ENCODE peak calls at places on chromosomes 13 and 19, in four cellular contexts. One of them, this sample, is unnamed.

GRCh38 chr19:44808463-44809371 is at the start of gene BCAM:
- DNase-seq in A549: peak; percentile 93
- DNase-seq in HepG2: peak; percentile 65
- DNase-seq in endothelial cell of umbilical vein: peak; percentile 49
- DNase-seq in this sample: no peak

GRCh38 chr13:111531505-111531904 is 211.1 kb downstream of the TEX29 start:
- DNase-seq in A549: no peak
- DNase-seq in HepG2: no peak
- DNase-seq in endothelial cell of umbilical vein: no peak
- DNase-seq in this sample: peak; percentile 52

GRCh38 chr19:42010245-42011126 is 16.5 kb upstream of the ATP1A3 start:
- DNase-seq in A549: no peak
- DNase-seq in HepG2: no peak
- DNase-seq in endothelial cell of umbilical vein: no peak
- DNase-seq in this sample: no peak

GRCh38 chr13:111598751-111599150 is 278.3 kb downstream of the TEX29 start:
- DNase-seq in A549: no peak
- DNase-seq in HepG2: no peak
- DNase-seq in endothelial cell of umbilical vein: no peak
- DNase-seq in this sample: no peak

GRCh38 chr19:56639217-56639616 is 3.7 kb upstream of the SMIM17 start:
- DNase-seq in A549: no peak
- DNase-seq in HepG2: no peak
- DNase-seq in endothelial cell of umbilical vein: no peak
- DNase-seq in this sample: peak; percentile 48

GRCh38 chr13:37869756-37870488 is at the start of gene TRPC4:
- DNase-seq in A549: peak; percentile 1
- DNase-seq in HepG2: peak; percentile 12
- DNase-seq in endothelial cell of umbilical vein: peak; percentile 22
- DNase-seq in this sample: peak; percentile 5

GRCh38 chr19:19110410-19111137 is 27.7 kb downstream of the TMEM161A start:
- DNase-seq in A549: no peak
- DNase-seq in HepG2: no peak
- DNase-seq in endothelial cell of umbilical vein: peak; percentile 31
- DNase-seq in this sample: no peak

GRCh38 chr19:34259367-34259865 is 5.1 kb downstream of the GARRE1 start:
- DNase-seq in A549: no peak
- DNase-seq in HepG2: no peak
- DNase-seq in endothelial cell of umbilical vein: no peak
- DNase-seq in this sample: no peak

GRCh38 chr19:29380581-29380980 is 145.2 kb upstream of the VSTM2B start:
- DNase-seq in A549: no peak
- DNase-seq in HepG2: no peak
- DNase-seq in endothelial cell of umbilical vein: no peak
- DNase-seq in this sample: no peak

GRCh38 chr13:98275711-98276171 is 98.7 kb upstream of the RNF113B start:
- DNase-seq in A549: no peak
- DNase-seq in HepG2: no peak
- DNase-seq in endothelial cell of umbilical vein: no peak
- DNase-seq in this sample: no peak

GRCh38 chr13:110415669-110416068 is 108.6 kb downstream of the COL4A2 start:
- DNase-seq in A549: peak; percentile 47
- DNase-seq in HepG2: peak; percentile 17
- DNase-seq in endothelial cell of umbilical vein: no peak
- DNase-seq in this sample: no peak

GRCh38 chr19:17969096-17969792 is 2.3 kb downstream of the KCNN1 start:
- DNase-seq in A549: no peak
- DNase-seq in HepG2: no peak
- DNase-seq in endothelial cell of umbilical vein: no peak
- DNase-seq in this sample: no peak

GRCh38 chr19:3275068-3275582 is 50.7 kb downstream of the CELF5 start:
- DNase-seq in A549: peak; percentile 76
- DNase-seq in HepG2: peak; percentile 65
- DNase-seq in endothelial cell of umbilical vein: no peak
- DNase-seq in this sample: peak; percentile 27

GRCh38 chr19:41023193-41023592 is 32.1 kb downstream of the CYP2B6 start:
- DNase-seq in A549: no peak
- DNase-seq in HepG2: no peak
- DNase-seq in endothelial cell of umbilical vein: no peak
- DNase-seq in this sample: no peak

GRCh38 chr13:91078093-91078679 is 269.3 kb upstream of the MIR17HG start:
- DNase-seq in A549: peak; percentile 1
- DNase-seq in HepG2: no peak
- DNase-seq in endothelial cell of umbilical vein: peak; percentile 5
- DNase-seq in this sample: peak; percentile 9

GRCh38 chr13:22665531-22665930 is 515.2 kb upstream of the SGCG start:
- DNase-seq in A549: no peak
- DNase-seq in HepG2: no peak
- DNase-seq in endothelial cell of umbilical vein: no peak
- DNase-seq in this sample: no peak

GRCh38 chr13:85665286-85665685 is 133.9 kb downstream of the SLITRK6 start:
- DNase-seq in A549: no peak
- DNase-seq in HepG2: no peak
- DNase-seq in endothelial cell of umbilical vein: no peak
- DNase-seq in this sample: peak; percentile 14

GRCh38 chr13:99379856-99380255 is 72.7 kb upstream of the GPR183 start:
- DNase-seq in A549: no peak
- DNase-seq in HepG2: no peak
- DNase-seq in endothelial cell of umbilical vein: no peak
- DNase-seq in this sample: no peak

GRCh38 chr19:36605101-36605838 is at the start of gene ZNF382:
- DNase-seq in A549: no peak
- DNase-seq in HepG2: peak; percentile 63
- DNase-seq in endothelial cell of umbilical vein: peak; percentile 60
- DNase-seq in this sample: peak; percentile 76

GRCh38 chr13:95360464-95361097 is 59.3 kb upstream of the ABCC4 start:
- DNase-seq in A549: no peak
- DNase-seq in HepG2: no peak
- DNase-seq in endothelial cell of umbilical vein: no peak
- DNase-seq in this sample: no peak

GRCh38 chr13:86038490-86038889 is 239.3 kb upstream of the SLITRK6 start:
- DNase-seq in A549: no peak
- DNase-seq in HepG2: no peak
- DNase-seq in endothelial cell of umbilical vein: no peak
- DNase-seq in this sample: no peak

GRCh38 chr19:18349524-18350128 is 9.2 kb downstream of the PGPEP1 start:
- DNase-seq in A549: peak; percentile 69
- DNase-seq in HepG2: peak; percentile 40
- DNase-seq in endothelial cell of umbilical vein: peak; percentile 67
- DNase-seq in this sample: peak; percentile 56

GRCh38 chr19:38952395-38953165 is 21.8 kb downstream of the MRPS12 start:
- DNase-seq in A549: peak; percentile 81
- DNase-seq in HepG2: peak; percentile 51
- DNase-seq in endothelial cell of umbilical vein: no peak
- DNase-seq in this sample: peak; percentile 64

GRCh38 chr19:53982056-53982455 is 9.4 kb upstream of the CACNG6 start:
- DNase-seq in A549: no peak
- DNase-seq in HepG2: no peak
- DNase-seq in endothelial cell of umbilical vein: peak; percentile 41
- DNase-seq in this sample: no peak

GRCh38 chr19:53980553-53981407 is 10.7 kb upstream of the CACNG6 start:
- DNase-seq in A549: peak; percentile 96
- DNase-seq in HepG2: peak; percentile 6
- DNase-seq in endothelial cell of umbilical vein: peak; percentile 83
- DNase-seq in this sample: no peak

GRCh38 chr19:53982611-53983010 is 8.8 kb upstream of the CACNG6 start:
- DNase-seq in A549: peak; percentile 64
- DNase-seq in HepG2: no peak
- DNase-seq in endothelial cell of umbilical vein: peak; percentile 25
- DNase-seq in this sample: no peak

GRCh38 chr19:53983457-53984289 is 7.8 kb upstream of the CACNG6 start:
- DNase-seq in A549: no peak
- DNase-seq in HepG2: no peak
- DNase-seq in endothelial cell of umbilical vein: no peak
- DNase-seq in this sample: no peak

DNA sequence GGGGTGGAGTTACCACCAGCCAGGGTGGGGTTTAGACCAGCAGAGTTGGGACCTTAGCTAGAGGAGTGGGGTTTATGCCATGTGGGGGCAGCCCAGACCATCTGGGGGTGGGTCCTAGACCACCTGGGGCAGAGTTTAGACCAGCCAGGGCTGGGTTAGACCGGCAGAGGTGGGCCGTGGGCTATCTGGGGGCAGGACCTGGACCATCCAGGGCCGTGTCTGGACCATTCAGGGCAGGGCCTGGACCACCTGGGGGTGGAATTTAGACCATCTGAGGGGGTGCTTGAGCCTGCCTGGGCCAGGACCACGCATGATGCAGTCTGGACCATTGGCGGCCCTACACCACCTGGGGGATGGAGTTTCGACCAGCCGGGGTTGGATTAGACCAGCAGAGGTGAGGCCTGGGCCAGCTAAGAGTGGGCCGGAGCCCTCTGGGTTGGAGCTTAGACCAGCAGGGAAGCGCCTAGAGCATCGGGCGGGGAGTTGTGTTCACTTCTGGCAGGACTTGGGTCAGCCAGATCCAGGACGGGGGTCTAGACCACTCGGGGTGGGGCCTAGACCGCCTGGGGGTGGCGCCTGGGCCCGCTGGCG is 9.9 kb upstream of the CACNG6 start:
- DNase-seq in A549: no peak
- DNase-seq in HepG2: no peak
- DNase-seq in endothelial cell of umbilical vein: no peak
- DNase-seq in this sample: no peak
- H3K4me3 ChIP-seq in A549: peak overlapping the region; percentile 69
- H3K4me3 ChIP-seq in HepG2: no peak overlapping the region
- H3K4me3 ChIP-seq in endothelial cell of umbilical vein: peak overlapping the region; percentile 43
- H3K4me3 ChIP-seq in this sample: no peak overlapping the region

GRCh38 chr19:51439021-51439465 is 19.2 kb downstream of the SIGLEC8 start:
- DNase-seq in A549: no peak
- DNase-seq in HepG2: peak; percentile 14
- DNase-seq in endothelial cell of umbilical vein: no peak
- DNase-seq in this sample: peak; percentile 67

GRCh38 chr19:51441410-51442390 is 16.6 kb downstream of the SIGLEC8 start:
- DNase-seq in A549: no peak
- DNase-seq in HepG2: no peak
- DNase-seq in endothelial cell of umbilical vein: no peak
- DNase-seq in this sample: peak; percentile 91

GRCh38 chr19:51440052-51440451 is 18.2 kb downstream of the SIGLEC8 start:
- DNase-seq in A549: no peak
- DNase-seq in HepG2: no peak
- DNase-seq in endothelial cell of umbilical vein: no peak
- DNase-seq in this sample: no peak

GRCh38 chr19:51440846-51441409 is 17.3 kb downstream of the SIGLEC8 start:
- DNase-seq in A549: no peak
- DNase-seq in HepG2: no peak
- DNase-seq in endothelial cell of umbilical vein: no peak
- DNase-seq in this sample: peak; percentile 62
- TF ChIP-seq MYC in A549: no peak
- TF ChIP-seq MYC in HepG2: no peak
- TF ChIP-seq MYC in endothelial cell of umbilical vein: no peak
- TF ChIP-seq MYC in this sample: no peak

GRCh38 chr13:52846567-52847321 is 1.7 kb downstream of the PCDH8 start:
- DNase-seq in A549: no peak
- DNase-seq in HepG2: no peak
- DNase-seq in endothelial cell of umbilical vein: peak; percentile 24
- DNase-seq in this sample: no peak
- H3K4me3 ChIP-seq in A549: no peak overlapping the region
- H3K4me3 ChIP-seq in HepG2: no peak overlapping the region
- H3K4me3 ChIP-seq in endothelial cell of umbilical vein: no peak overlapping the region
- H3K4me3 ChIP-seq in this sample: no peak overlapping the region

GRCh38 chr19:1453525-1454371 is 3.8 kb downstream of the APC2 start:
- DNase-seq in A549: no peak
- DNase-seq in HepG2: no peak
- DNase-seq in endothelial cell of umbilical vein: no peak
- DNase-seq in this sample: no peak

GRCh38 chr19:1451916-1452801 is 2.2 kb downstream of the APC2 start:
- DNase-seq in A549: no peak
- DNase-seq in HepG2: no peak
- DNase-seq in endothelial cell of umbilical vein: no peak
- DNase-seq in this sample: no peak

GRCh38 chr19:1450735-1451669 is 1.1 kb downstream of the APC2 start:
- DNase-seq in A549: no peak
- DNase-seq in HepG2: no peak
- DNase-seq in endothelial cell of umbilical vein: no peak
- DNase-seq in this sample: no peak

GRCh38 chr19:1455002-1455335 is 5.0 kb downstream of the APC2 start:
- DNase-seq in A549: no peak
- DNase-seq in HepG2: no peak
- DNase-seq in endothelial cell of umbilical vein: peak; percentile 86
- DNase-seq in this sample: no peak

DNA sequence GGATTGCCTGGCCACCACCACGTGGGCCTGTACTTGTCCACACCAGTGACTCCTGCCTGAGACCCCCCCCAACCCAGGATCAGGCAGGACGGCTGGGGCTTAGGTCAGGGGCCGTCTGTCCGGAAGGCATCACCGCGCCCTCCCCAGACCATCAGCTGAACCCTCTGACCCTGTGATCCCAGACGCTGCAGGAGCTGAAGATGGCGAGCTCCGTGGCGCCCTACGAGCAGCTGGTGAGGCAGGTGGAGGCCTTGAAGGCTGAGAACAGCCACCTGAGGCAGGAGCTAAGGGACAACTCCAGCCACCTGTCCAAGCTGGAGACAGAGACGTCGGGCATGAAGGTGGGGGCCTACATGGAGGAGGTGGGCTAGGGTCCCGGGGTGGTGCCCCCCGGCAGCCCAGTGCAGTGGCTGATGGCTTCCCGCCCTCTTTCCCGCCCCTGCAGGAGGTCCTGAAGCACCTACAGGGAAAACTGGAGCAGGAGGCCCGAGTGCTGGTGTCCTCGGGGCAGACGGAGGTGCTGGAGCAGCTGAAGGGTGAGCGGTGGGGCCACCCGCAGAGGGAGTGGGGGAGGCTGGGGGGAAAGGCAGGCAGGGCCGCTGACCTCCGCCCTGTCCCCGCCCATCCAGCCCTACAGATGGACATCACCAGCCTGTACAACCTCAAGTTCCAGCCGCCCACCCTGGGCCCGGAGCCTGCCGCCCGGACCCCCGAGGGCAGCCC is 3.0 kb downstream of the APC2 start:
- DNase-seq in A549: no peak
- DNase-seq in HepG2: no peak
- DNase-seq in endothelial cell of umbilical vein: no peak
- DNase-seq in this sample: no peak
- TF ChIP-seq MYC in A549: no peak
- TF ChIP-seq MYC in HepG2: no peak
- TF ChIP-seq MYC in endothelial cell of umbilical vein: no peak
- TF ChIP-seq MYC in this sample: no peak

DNA sequence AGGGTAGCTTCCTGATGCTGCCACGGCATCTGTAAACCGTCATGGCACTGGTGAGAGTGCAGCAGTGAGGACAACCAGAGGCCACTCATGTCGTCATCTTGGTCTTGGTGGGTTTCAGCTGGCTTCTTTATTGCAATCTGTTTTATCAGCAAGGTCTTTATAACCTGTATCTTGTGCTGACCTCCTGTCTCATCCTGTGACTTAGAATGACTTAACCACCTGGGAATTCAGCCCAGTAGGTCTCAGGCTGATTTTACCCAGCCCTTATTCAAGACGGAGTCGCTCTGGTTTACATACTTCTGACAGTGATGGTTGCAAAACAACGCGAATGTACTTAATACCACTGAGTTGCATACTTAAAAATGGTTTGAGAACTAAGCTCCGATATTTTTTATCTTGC is 14.4 kb upstream of the FBN3 start:
- DNase-seq in A549: no peak
- DNase-seq in HepG2: no peak
- DNase-seq in endothelial cell of umbilical vein: no peak
- DNase-seq in this sample: no peak
- H3K4me3 ChIP-seq in A549: no peak overlapping the region
- H3K4me3 ChIP-seq in HepG2: no peak overlapping the region
- H3K4me3 ChIP-seq in endothelial cell of umbilical vein: no peak overlapping the region
- H3K4me3 ChIP-seq in this sample: no peak overlapping the region

This sample was measured in NB4.